ENCODE peak calls at places on chromosomes 3 and 15, in seven cellular contexts. D, W, R, E, M, T and I are unnamed samples.

GRCh38 chr15:38412466-38412865 is 41.5 kb upstream of the FAM98B start:
- DNase-seq in D (no peak), W (no peak), R (no peak), E (no peak), M (no peak), T (no peak), I (no peak)

GRCh38 chr3:122513386-122514122 is 1.2 kb downstream of the KPNA1 start:
- DNase-seq in D (no peak), W (no peak), R (no peak), E (no peak), M (no peak), T (no peak), I (no peak)

GRCh38 chr3:60708191-60708975 is 542.9 kb downstream of the FHIT start:
- DNase-seq in D (no peak), W (no peak), R (no peak), E (no peak), M (no peak), T (no peak), I (no peak)

GRCh38 chr3:40930131-40930538 is 269.2 kb upstream of the CTNNB1 start:
- DNase-seq in D (no peak), W (no peak), R (peak; percentile 57), E (no peak), M (peak; percentile 52), T (peak; percentile 34), I (no peak)

GRCh38 chr3:184133840-184134745 is 1.1 kb upstream of the EIF2B5 start:
- DNase-seq in D (peak; percentile 93), W (peak; percentile 82), R (peak; percentile 89), E (peak; percentile 83), M (peak; percentile 88), T (peak; percentile 90), I (peak; percentile 31)

GRCh38 chr3:130894130-130894872 is 417 bp downstream of the ATP2C1 start:
- DNase-seq in D (peak; percentile 92), W (peak; percentile 60), R (peak; percentile 59), E (peak; percentile 39), M (peak; percentile 45), T (peak; percentile 55), I (no peak)

GRCh38 chr3:99503350-99503749 is 135.0 kb upstream of the COL8A1 start:
- DNase-seq in D (no peak), W (no peak), R (no peak), E (no peak), M (no peak), T (peak; percentile 29), I (no peak)

GRCh38 chr15:29071193-29071906 is 185.6 kb downstream of the APBA2 start:
- DNase-seq in D (peak; percentile 46), W (no peak), R (no peak), E (no peak), M (no peak), T (no peak), I (no peak)

GRCh38 chr3:135895106-135895733 is 70.3 kb upstream of the PPP2R3A start:
- DNase-seq in D (peak; percentile 77), W (peak; percentile 70), R (peak; percentile 73), E (peak; percentile 56), M (peak; percentile 77), T (peak; percentile 67), I (no peak)

GRCh38 chr3:189361103-189361835 is 189.5 kb downstream of the TPRG1 start:
- DNase-seq in D (no peak), W (no peak), R (no peak), E (no peak), M (no peak), T (no peak), I (no peak)

GRCh38 chr3:45145223-45145622 is 955 bp downstream of the CDCP1 start:
- DNase-seq in D (no peak), W (no peak), R (no peak), E (no peak), M (peak; percentile 26), T (no peak), I (no peak)

GRCh38 chr3:49533786-49534519 is 20.3 kb upstream of the BSN start:
- DNase-seq in D (no peak), W (peak; percentile 80), R (no peak), E (no peak), M (peak; percentile 15), T (no peak), I (no peak)

GRCh38 chr3:113265281-113265680 is 53.9 kb downstream of the BOC start:
- DNase-seq in D (no peak), W (no peak), R (no peak), E (peak; percentile 12), M (peak; percentile 92), T (no peak), I (no peak)

GRCh38 chr3:113264249-113264648 is 52.9 kb downstream of the BOC start:
- DNase-seq in D (no peak), W (no peak), R (no peak), E (peak; percentile 8), M (no peak), T (no peak), I (no peak)

GRCh38 chr3:113263020-113263419 is 51.7 kb downstream of the BOC start:
- DNase-seq in D (no peak), W (no peak), R (no peak), E (peak; percentile 13), M (peak; percentile 46), T (no peak), I (no peak)

GRCh38 chr3:113266738-113267137 is 55.4 kb downstream of the BOC start:
- DNase-seq in D (no peak), W (no peak), R (no peak), E (no peak), M (no peak), T (no peak), I (no peak)

GRCh38 chr3:113264741-113265140 is 53.4 kb downstream of the BOC start:
- DNase-seq in D (no peak), W (no peak), R (no peak), E (peak; percentile 18), M (peak; percentile 62), T (no peak), I (no peak)
- H3K36me3 ChIP-seq in D (no peaks in the 10 kb centered on the region), W (no peaks in the 10 kb centered on the region), R (no peaks in the 10 kb centered on the region), E (no peaks in the 10 kb centered on the region), M (no peaks in the 10 kb centered on the region), T (no peaks in the 10 kb centered on the region), I (no peaks in the 10 kb centered on the region)

DNA sequence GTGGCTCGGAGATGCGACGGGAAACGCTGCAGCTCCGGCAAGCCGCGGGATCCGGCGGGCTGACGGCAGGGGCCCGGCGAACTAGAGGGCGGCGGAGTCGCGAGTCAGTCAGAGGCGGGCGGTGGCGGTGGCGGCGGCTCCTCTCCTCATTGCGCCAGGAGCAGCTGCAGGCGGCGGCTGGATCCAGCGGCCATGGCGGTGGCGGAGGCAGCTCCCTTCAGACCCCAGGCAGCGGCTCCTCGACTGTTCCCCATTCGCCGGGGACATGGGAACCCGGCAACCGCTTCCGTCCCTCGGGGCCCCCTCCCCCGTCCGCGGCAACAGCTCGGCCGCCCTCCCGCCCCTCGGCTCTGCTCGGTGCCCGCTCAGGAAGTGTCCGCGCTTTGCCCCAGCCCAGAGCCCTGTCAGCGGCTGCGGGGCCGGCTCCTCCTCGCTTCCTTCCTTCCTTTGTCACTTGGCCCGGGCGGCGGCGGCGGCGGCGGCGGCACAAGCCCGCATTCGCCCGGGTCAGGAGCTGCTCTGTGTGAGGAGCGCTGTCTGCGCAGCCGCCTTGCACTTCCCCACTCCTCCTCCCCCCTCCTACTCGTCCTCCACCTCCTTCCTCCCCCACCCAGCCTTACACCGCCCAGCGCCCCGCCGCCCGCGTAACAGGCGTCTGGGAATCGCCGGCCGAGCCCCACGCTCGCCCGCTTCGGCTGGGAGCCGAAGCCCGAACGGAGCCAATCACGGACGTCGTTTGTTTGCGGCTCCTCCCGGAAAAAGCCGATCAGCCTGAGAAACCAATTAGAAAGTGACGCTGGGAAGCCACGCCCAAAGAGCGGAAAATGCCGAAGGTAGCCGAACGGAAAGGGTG is at the start of gene GSK3B:
- DNase-seq in D (peak; percentile 99), W (peak; percentile 81), R (peak; percentile 98), E (peak; percentile 77), M (peak; percentile 75), T (peak; percentile 83), I (peak; percentile 99)
- TF ChIP-seq POLR2A in D (peak; percentile 78), W (peak; percentile 82), R (peak; percentile 93), E (peak; percentile 93), M (peak; percentile 96), T (peak; percentile 88), I (no peak)

DNA sequence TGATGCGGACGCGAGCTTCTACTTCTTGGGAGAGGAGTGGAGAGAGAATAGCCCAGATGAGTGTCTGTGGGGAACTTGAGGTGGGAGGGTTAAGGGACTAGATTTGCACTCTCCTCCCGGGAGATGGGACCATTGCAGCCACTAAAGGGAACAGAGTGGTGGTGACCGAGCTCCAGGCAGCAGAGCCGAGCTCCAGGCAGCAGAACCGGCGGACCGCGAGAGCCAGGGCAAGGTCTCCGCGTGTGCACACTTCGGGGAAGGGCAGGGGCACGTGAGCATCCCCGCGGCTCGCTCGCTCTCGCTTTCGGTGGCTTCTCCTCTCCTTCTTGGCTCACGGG is 1.1 kb downstream of the IGDCC3 start:
- DNase-seq in D (peak; percentile 65), W (no peak), R (no peak), E (no peak), M (no peak), T (no peak), I (no peak)
- H3K4me3 ChIP-seq in D (peak overlapping the region; percentile 53), W (peak overlapping the region; percentile 52), R (peak overlapping the region; percentile 48), E (peak overlapping the region; percentile 64), M (no peak overlapping the region), T (peak overlapping the region; percentile 24), I (peak overlapping the region; percentile 39)

GRCh38 chr3:156339491-156339890 is 215.4 kb downstream of the SSR3 start:
- DNase-seq in D (no peak), W (no peak), R (no peak), E (no peak), M (no peak), T (no peak), I (no peak)

GRCh38 chr3:156332304-156332703 is 211.9 kb downstream of the KCNAB1 start:
- DNase-seq in D (no peak), W (no peak), R (no peak), E (no peak), M (no peak), T (no peak), I (no peak)

DNA sequence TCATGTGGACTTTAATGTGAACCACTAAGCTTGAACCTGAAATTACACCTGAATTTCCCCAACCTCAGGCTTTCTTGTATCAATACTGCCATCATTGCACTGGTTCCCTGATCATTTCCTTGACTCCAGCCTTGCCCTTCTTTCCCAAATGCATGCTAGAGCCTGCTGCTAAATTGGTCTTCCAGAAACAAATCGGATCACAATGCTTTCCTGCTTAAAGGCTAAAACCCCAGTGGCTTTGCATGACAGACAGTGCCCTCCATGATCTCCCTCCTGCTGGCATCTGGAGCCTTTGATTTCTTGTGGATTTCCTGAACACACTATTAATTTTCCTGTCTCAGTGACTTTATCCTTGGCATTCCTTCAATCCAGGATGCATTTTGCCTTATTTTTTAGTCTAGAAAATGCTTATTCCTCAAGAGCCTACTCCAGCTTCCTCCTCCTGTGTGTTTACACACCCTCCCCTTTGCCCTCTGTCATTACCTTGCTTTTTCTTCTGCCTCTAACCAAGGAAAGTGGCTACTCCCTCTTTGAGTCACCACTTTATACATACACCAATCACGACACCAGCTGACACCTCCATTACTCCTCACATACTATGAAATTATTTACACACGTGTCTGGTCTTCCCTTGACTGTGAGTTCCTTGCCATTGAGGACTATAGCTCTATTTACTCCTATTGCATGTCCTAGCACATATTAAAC is 214.6 kb downstream of the KCNAB1 start:
- DNase-seq in D (no peak), W (no peak), R (no peak), E (no peak), M (no peak), T (no peak), I (no peak)
- H3K36me3 ChIP-seq in D (no peaks in the 10 kb centered on the region), W (no peaks in the 10 kb centered on the region), R (no peaks in the 10 kb centered on the region), E (no peaks in the 10 kb centered on the region), M (no peaks in the 10 kb centered on the region), T (no peaks in the 10 kb centered on the region), I (no peaks in the 10 kb centered on the region)